ENCODE peak calls at places on chromosome 10, in five cellular contexts. One of them, this sample, is unnamed.
A peak's percentile ranks its signal among the peaks of the same experiment; 100 is the strongest.

GRCh38 chr10:129927351-129928120 is 36.5 kb downstream of the EBF3 start:
- DNase-seq in foreskin fibroblast: no peak
- DNase-seq in upper lobe of right lung: no peak
- DNase-seq in CD8-positive, alpha-beta T cell: no peak
- DNase-seq in lower lobe of right lung: no peak
- DNase-seq in this sample: no peak

GRCh38 chr10:132376394-132376851 is 20.6 kb upstream of the PWWP2B start:
- DNase-seq in foreskin fibroblast: no peak
- DNase-seq in upper lobe of right lung: peak; percentile 67
- DNase-seq in CD8-positive, alpha-beta T cell: no peak
- DNase-seq in lower lobe of right lung: peak; percentile 48
- DNase-seq in this sample: no peak

GRCh38 chr10:130859427-130859826 is 452.1 kb downstream of the TCERG1L start:
- DNase-seq in upper lobe of right lung: no peak
- DNase-seq in CD8-positive, alpha-beta T cell: no peak
- DNase-seq in foreskin fibroblast: no peak
- DNase-seq in lower lobe of right lung: no peak
- DNase-seq in this sample: no peak

GRCh38 chr10:111360260-111360925 is 283.6 kb downstream of the ADRA2A start:
- DNase-seq in foreskin fibroblast: no peak
- DNase-seq in upper lobe of right lung: no peak
- DNase-seq in lower lobe of right lung: peak; percentile 45
- DNase-seq in CD8-positive, alpha-beta T cell: peak; percentile 22
- DNase-seq in this sample: no peak

GRCh38 chr10:13328588-13328987 is 19.5 kb downstream of the SEPHS1 start:
- DNase-seq in CD8-positive, alpha-beta T cell: no peak
- DNase-seq in foreskin fibroblast: no peak
- DNase-seq in lower lobe of right lung: no peak
- DNase-seq in upper lobe of right lung: no peak
- DNase-seq in this sample: no peak

GRCh38 chr10:48439581-48440041 is 133.1 kb downstream of the MAPK8 start:
- DNase-seq in CD8-positive, alpha-beta T cell: no peak
- DNase-seq in foreskin fibroblast: no peak
- DNase-seq in lower lobe of right lung: peak; percentile 57
- DNase-seq in upper lobe of right lung: peak; percentile 69
- DNase-seq in this sample: peak; percentile 35

GRCh38 chr10:102670871-102671434 is 26.7 kb downstream of the TRIM8 start:
- DNase-seq in upper lobe of right lung: no peak
- DNase-seq in lower lobe of right lung: no peak
- DNase-seq in foreskin fibroblast: no peak
- DNase-seq in CD8-positive, alpha-beta T cell: no peak
- DNase-seq in this sample: no peak

GRCh38 chr10:43257210-43258031 is 9.4 kb downstream of the RASGEF1A start:
- DNase-seq in foreskin fibroblast: no peak
- DNase-seq in upper lobe of right lung: no peak
- DNase-seq in lower lobe of right lung: no peak
- DNase-seq in CD8-positive, alpha-beta T cell: no peak
- DNase-seq in this sample: no peak

GRCh38 chr10:79060641-79061255 is 8.0 kb upstream of the ZMIZ1 start:
- DNase-seq in upper lobe of right lung: peak; percentile 53
- DNase-seq in foreskin fibroblast: no peak
- DNase-seq in CD8-positive, alpha-beta T cell: no peak
- DNase-seq in lower lobe of right lung: peak; percentile 43
- DNase-seq in this sample: no peak

GRCh38 chr10:42988069-42988468 is 88.8 kb upstream of the RET start:
- DNase-seq in upper lobe of right lung: no peak
- DNase-seq in lower lobe of right lung: no peak
- DNase-seq in foreskin fibroblast: no peak
- DNase-seq in CD8-positive, alpha-beta T cell: no peak
- DNase-seq in this sample: no peak

GRCh38 chr10:78365711-78366110 is 332.0 kb downstream of the RPS24 start:
- DNase-seq in upper lobe of right lung: no peak
- DNase-seq in lower lobe of right lung: no peak
- DNase-seq in CD8-positive, alpha-beta T cell: no peak
- DNase-seq in foreskin fibroblast: no peak
- DNase-seq in this sample: peak; percentile 7

GRCh38 chr10:92112462-92112861 is 178.4 kb downstream of the CPEB3 start:
- DNase-seq in CD8-positive, alpha-beta T cell: no peak
- DNase-seq in lower lobe of right lung: no peak
- DNase-seq in foreskin fibroblast: no peak
- DNase-seq in upper lobe of right lung: no peak
- DNase-seq in this sample: no peak

GRCh38 chr10:640673-641045 is 48.8 kb downstream of the DIP2C start:
- DNase-seq in lower lobe of right lung: no peak
- DNase-seq in foreskin fibroblast: no peak
- DNase-seq in CD8-positive, alpha-beta T cell: no peak
- DNase-seq in upper lobe of right lung: no peak
- DNase-seq in this sample: no peak

GRCh38 chr10:123212640-123213039 is 58.4 kb downstream of the BUB3 start:
- DNase-seq in CD8-positive, alpha-beta T cell: no peak
- DNase-seq in upper lobe of right lung: no peak
- DNase-seq in lower lobe of right lung: no peak
- DNase-seq in foreskin fibroblast: no peak
- DNase-seq in this sample: no peak

GRCh38 chr10:53597835-53598251 is 825.3 kb upstream of the MBL2 start:
- DNase-seq in foreskin fibroblast: no peak
- DNase-seq in upper lobe of right lung: no peak
- DNase-seq in lower lobe of right lung: no peak
- DNase-seq in CD8-positive, alpha-beta T cell: no peak
- DNase-seq in this sample: peak; percentile 39

GRCh38 chr10:72503241-72503640 is 122.6 kb downstream of the MICU1 start:
- DNase-seq in foreskin fibroblast: peak; percentile 78
- DNase-seq in lower lobe of right lung: no peak
- DNase-seq in CD8-positive, alpha-beta T cell: no peak
- DNase-seq in upper lobe of right lung: no peak
- DNase-seq in this sample: peak; percentile 9

GRCh38 chr10:100623541-100623940 is 87.8 kb downstream of the HIF1AN start:
- DNase-seq in lower lobe of right lung: no peak
- DNase-seq in foreskin fibroblast: no peak
- DNase-seq in upper lobe of right lung: peak; percentile 21
- DNase-seq in CD8-positive, alpha-beta T cell: no peak
- DNase-seq in this sample: no peak

GRCh38 chr10:124657806-124658205 is 86.4 kb downstream of the FAM53B start:
- DNase-seq in CD8-positive, alpha-beta T cell: peak; percentile 58
- DNase-seq in foreskin fibroblast: no peak
- DNase-seq in lower lobe of right lung: no peak
- DNase-seq in upper lobe of right lung: no peak
- DNase-seq in this sample: peak; percentile 75

GRCh38 chr10:71216751-71217265 is 4.4 kb downstream of the UNC5B start:
- DNase-seq in lower lobe of right lung: no peak
- DNase-seq in upper lobe of right lung: peak; percentile 60
- DNase-seq in CD8-positive, alpha-beta T cell: no peak
- DNase-seq in foreskin fibroblast: no peak
- DNase-seq in this sample: peak; percentile 22

GRCh38 chr10:109203616-109204375 is 719.5 kb downstream of the XPNPEP1 start:
- DNase-seq in upper lobe of right lung: no peak
- DNase-seq in lower lobe of right lung: no peak
- DNase-seq in CD8-positive, alpha-beta T cell: no peak
- DNase-seq in foreskin fibroblast: peak; percentile 3
- DNase-seq in this sample: no peak

GRCh38 chr10:113681533-113682470 is 2.1 kb downstream of the CASP7 start:
- DNase-seq in upper lobe of right lung: no peak
- DNase-seq in lower lobe of right lung: no peak
- DNase-seq in CD8-positive, alpha-beta T cell: no peak
- DNase-seq in foreskin fibroblast: no peak
- DNase-seq in this sample: no peak

GRCh38 chr10:122567056-122567660 is 6.6 kb downstream of the DMBT1 start:
- DNase-seq in CD8-positive, alpha-beta T cell: peak; percentile 38
- DNase-seq in foreskin fibroblast: no peak
- DNase-seq in upper lobe of right lung: no peak
- DNase-seq in lower lobe of right lung: no peak
- DNase-seq in this sample: no peak

GRCh38 chr10:51699145-51699474 is 285 bp downstream of the CSTF2T start:
- DNase-seq in foreskin fibroblast: peak; percentile 14
- DNase-seq in lower lobe of right lung: no peak
- DNase-seq in CD8-positive, alpha-beta T cell: no peak
- DNase-seq in upper lobe of right lung: peak; percentile 60
- DNase-seq in this sample: no peak

GRCh38 chr10:124561206-124561605 is 99.6 kb downstream of the LHPP start:
- DNase-seq in foreskin fibroblast: no peak
- DNase-seq in upper lobe of right lung: peak; percentile 48
- DNase-seq in CD8-positive, alpha-beta T cell: no peak
- DNase-seq in lower lobe of right lung: peak; percentile 20
- DNase-seq in this sample: no peak

GRCh38 chr10:35852721-35853120 is 210.6 kb upstream of the FZD8 start:
- DNase-seq in foreskin fibroblast: no peak
- DNase-seq in CD8-positive, alpha-beta T cell: no peak
- DNase-seq in lower lobe of right lung: no peak
- DNase-seq in upper lobe of right lung: no peak
- DNase-seq in this sample: no peak

GRCh38 chr10:76403876-76404275 is 972.5 kb downstream of the LRMDA start:
- DNase-seq in upper lobe of right lung: no peak
- DNase-seq in foreskin fibroblast: peak; percentile 73
- DNase-seq in lower lobe of right lung: no peak
- DNase-seq in CD8-positive, alpha-beta T cell: no peak
- DNase-seq in this sample: no peak

GRCh38 chr10:92847185-92847864 is 995 bp upstream of the EXOC6 start:
- DNase-seq in CD8-positive, alpha-beta T cell: no peak
- DNase-seq in foreskin fibroblast: no peak
- DNase-seq in lower lobe of right lung: no peak
- DNase-seq in upper lobe of right lung: no peak
- DNase-seq in this sample: no peak

GRCh38 chr10:106401161-106401560 is 763.3 kb downstream of the SORCS1 start:
- DNase-seq in upper lobe of right lung: no peak
- DNase-seq in lower lobe of right lung: no peak
- DNase-seq in foreskin fibroblast: peak; percentile 34
- DNase-seq in CD8-positive, alpha-beta T cell: no peak
- DNase-seq in this sample: peak; percentile 50

GRCh38 chr10:112950714-112951348 is 784 bp downstream of the TCF7L2 start:
- DNase-seq in foreskin fibroblast: no peak
- DNase-seq in upper lobe of right lung: peak; percentile 70
- DNase-seq in CD8-positive, alpha-beta T cell: peak; percentile 45
- DNase-seq in lower lobe of right lung: peak; percentile 49
- DNase-seq in this sample: peak; percentile 46

GRCh38 chr10:132493756-132494290 is 43.8 kb upstream of the INPP5A start:
- DNase-seq in CD8-positive, alpha-beta T cell: no peak
- DNase-seq in upper lobe of right lung: peak; percentile 52
- DNase-seq in lower lobe of right lung: peak; percentile 22
- DNase-seq in foreskin fibroblast: no peak
- DNase-seq in this sample: no peak

GRCh38 chr10:31299119-31299518 is 19.9 kb upstream of the ZEB1 start:
- DNase-seq in foreskin fibroblast: no peak
- DNase-seq in lower lobe of right lung: no peak
- DNase-seq in upper lobe of right lung: no peak
- DNase-seq in CD8-positive, alpha-beta T cell: no peak
- DNase-seq in this sample: no peak

GRCh38 chr10:29297678-29298077 is 8.8 kb downstream of the LYZL1 start:
- DNase-seq in upper lobe of right lung: no peak
- DNase-seq in foreskin fibroblast: no peak
- DNase-seq in lower lobe of right lung: no peak
- DNase-seq in CD8-positive, alpha-beta T cell: no peak
- DNase-seq in this sample: peak; percentile 16

GRCh38 chr10:36802523-36803153 is 322.8 kb upstream of the ANKRD30A start:
- DNase-seq in upper lobe of right lung: no peak
- DNase-seq in lower lobe of right lung: no peak
- DNase-seq in CD8-positive, alpha-beta T cell: no peak
- DNase-seq in foreskin fibroblast: no peak
- DNase-seq in this sample: peak; percentile 64

GRCh38 chr10:73732426-73732825 is 11.7 kb upstream of the SEC24C start:
- DNase-seq in foreskin fibroblast: no peak
- DNase-seq in CD8-positive, alpha-beta T cell: no peak
- DNase-seq in lower lobe of right lung: no peak
- DNase-seq in upper lobe of right lung: no peak
- DNase-seq in this sample: no peak

GRCh38 chr10:73731588-73732375 is 12.4 kb upstream of the SEC24C start:
- DNase-seq in CD8-positive, alpha-beta T cell: no peak
- DNase-seq in upper lobe of right lung: no peak
- DNase-seq in lower lobe of right lung: no peak
- DNase-seq in foreskin fibroblast: no peak
- DNase-seq in this sample: no peak

GRCh38 chr10:73734796-73735305 is 9.3 kb upstream of the SEC24C start:
- DNase-seq in lower lobe of right lung: no peak
- DNase-seq in foreskin fibroblast: no peak
- DNase-seq in upper lobe of right lung: no peak
- DNase-seq in CD8-positive, alpha-beta T cell: no peak
- DNase-seq in this sample: no peak

GRCh38 chr10:73734028-73734720 is 10.0 kb upstream of the SEC24C start:
- DNase-seq in lower lobe of right lung: no peak
- DNase-seq in CD8-positive, alpha-beta T cell: no peak
- DNase-seq in foreskin fibroblast: no peak
- DNase-seq in upper lobe of right lung: no peak
- DNase-seq in this sample: no peak

GRCh38 chr10:73732931-73733623 is 11.1 kb upstream of the SEC24C start:
- DNase-seq in upper lobe of right lung: no peak
- DNase-seq in CD8-positive, alpha-beta T cell: no peak
- DNase-seq in foreskin fibroblast: no peak
- DNase-seq in lower lobe of right lung: no peak
- DNase-seq in this sample: no peak
- H3K4me3 ChIP-seq in upper lobe of right lung: no peak overlapping the region
- H3K4me3 ChIP-seq in CD8-positive, alpha-beta T cell: no peak overlapping the region
- H3K4me3 ChIP-seq in foreskin fibroblast: no peak overlapping the region
- H3K4me3 ChIP-seq in lower lobe of right lung: no peak overlapping the region
- H3K4me3 ChIP-seq in this sample: no peak overlapping the region

GRCh38 chr10:69826789-69827532 is 25.3 kb downstream of the COL13A1 start:
- DNase-seq in lower lobe of right lung: no peak
- DNase-seq in CD8-positive, alpha-beta T cell: no peak
- DNase-seq in upper lobe of right lung: no peak
- DNase-seq in foreskin fibroblast: no peak
- DNase-seq in this sample: no peak
- TF ChIP-seq CTCF in lower lobe of right lung: no peak
- TF ChIP-seq CTCF in CD8-positive, alpha-beta T cell: no peak
- TF ChIP-seq CTCF in upper lobe of right lung: no peak
- TF ChIP-seq CTCF in foreskin fibroblast: no peak
- TF ChIP-seq CTCF in this sample: peak; percentile 20

DNA sequence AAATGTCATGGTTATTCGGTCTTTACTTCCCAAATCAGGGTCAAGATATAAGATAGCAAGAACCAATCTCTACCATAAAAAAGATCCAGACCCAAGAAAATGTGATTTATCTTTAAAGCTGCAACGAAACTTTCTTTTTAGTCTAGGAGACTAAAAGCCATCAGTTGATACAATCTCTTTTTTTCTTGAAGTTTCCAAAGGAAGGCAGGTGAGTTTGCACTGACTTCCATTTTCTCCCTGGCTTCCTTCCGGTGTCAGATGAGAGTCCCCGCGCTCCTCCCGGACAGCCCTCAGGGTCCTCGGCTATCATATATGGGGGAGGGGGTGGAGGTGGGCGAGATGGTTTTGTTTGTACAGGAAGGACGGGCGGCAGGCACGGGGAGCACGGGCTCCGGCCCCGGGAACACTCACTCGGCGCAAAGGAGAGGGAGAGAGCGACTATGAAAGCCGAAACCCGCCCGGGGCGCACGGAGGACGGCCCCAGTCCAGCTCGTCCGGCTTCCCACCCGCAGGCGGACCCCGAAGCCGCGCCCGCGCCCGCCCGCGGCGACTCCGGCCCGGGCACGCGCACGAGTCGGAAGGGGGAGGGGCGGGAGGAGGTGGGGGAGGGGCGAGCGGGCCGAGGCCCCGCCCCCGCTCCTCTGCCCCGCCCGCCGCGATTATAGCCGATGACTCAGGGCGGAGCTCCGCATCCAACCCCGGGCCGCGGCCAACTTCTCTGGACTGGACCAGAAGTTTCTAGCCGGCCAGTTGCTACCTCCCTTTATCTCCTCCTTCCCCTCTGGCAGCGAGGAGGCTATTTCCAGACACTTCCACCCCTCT is at the start of gene BAG3:
- DNase-seq in upper lobe of right lung: peak; percentile 96
- DNase-seq in CD8-positive, alpha-beta T cell: peak; percentile 66
- DNase-seq in lower lobe of right lung: peak; percentile 93
- DNase-seq in foreskin fibroblast: peak; percentile 94
- DNase-seq in this sample: peak; percentile 92
- H3K4me3 ChIP-seq in upper lobe of right lung: peak within 1 kb of the TSS; percentile 81
- H3K4me3 ChIP-seq in CD8-positive, alpha-beta T cell: peak within 1 kb of the TSS; percentile 95
- H3K4me3 ChIP-seq in lower lobe of right lung: peak within 1 kb of the TSS; percentile 90
- H3K4me3 ChIP-seq in foreskin fibroblast: peak within 1 kb of the TSS; percentile 87
- H3K4me3 ChIP-seq in this sample: peak within 1 kb of the TSS; percentile 89

GRCh38 chr10:98423691-98424120 is 8.7 kb upstream of the PYROXD2 start:
- DNase-seq in upper lobe of right lung: no peak
- DNase-seq in CD8-positive, alpha-beta T cell: no peak
- DNase-seq in foreskin fibroblast: no peak
- DNase-seq in lower lobe of right lung: no peak
- DNase-seq in this sample: no peak
- TF ChIP-seq CTCF in upper lobe of right lung: no peak
- TF ChIP-seq CTCF in CD8-positive, alpha-beta T cell: no peak
- TF ChIP-seq CTCF in foreskin fibroblast: no peak
- TF ChIP-seq CTCF in lower lobe of right lung: no peak
- TF ChIP-seq CTCF in this sample: peak; percentile 21

This sample was measured in astrocyte of the spinal cord.